ENCODE peak calls at places on chromosome 21, in four cellular contexts. R is iris pigment epithelial cell, T is M059J, Y is NAMALWA. I is an unnamed sample.

GRCh38 chr21:27759091-27759659 is 792.3 kb upstream of the ADAMTS5 start:
- DNase-seq in R (no peak), T (peak), Y (no peak), I (no peak)

GRCh38 chr21:32930673-32931072 is 95.1 kb upstream of the OLIG2 start:
- DNase-seq in R (no peak), T (no peak), Y (no peak), I (no peak)

GRCh38 chr21:14451520-14451919 is 68.6 kb upstream of the HSPA13 start:
- DNase-seq in R (peak), T (no peak), Y (no peak), I (no peak)

GRCh38 chr21:14271053-14271452 is 55.1 kb downstream of the RBM11 start:
- DNase-seq in R (no peak), T (no peak), Y (no peak), I (no peak)

GRCh38 chr21:44444286-44444931 is 10.9 kb upstream of the LRRC3 start:
- DNase-seq in R (no peak), T (no peak), Y (peak), I (no peak)

GRCh38 chr21:33642896-33643657 is 776 bp downstream of the ITSN1 start:
- DNase-seq in R (no peak), T (peak), Y (peak), I (no peak)

GRCh38 chr21:42057861-42058437 is 13.2 kb upstream of the UMODL1 start:
- DNase-seq in R (no peak), T (no peak), Y (no peak), I (no peak)

GRCh38 chr21:31012133-31013089 is 25.9 kb downstream of the KRTAP19-8 start:
- DNase-seq in R (no peak), T (no peak), Y (no peak), I (no peak)

GRCh38 chr21:26800001-26800400 is 45.2 kb downstream of the ADAMTS1 start:
- DNase-seq in R (peak), T (no peak), Y (no peak), I (no peak)

GRCh38 chr21:42636535-42636914 is 16.9 kb upstream of the PDE9A start:
- DNase-seq in R (peak), T (peak), Y (no peak), I (peak)

GRCh38 chr21:39660596-39660995 is 47.9 kb downstream of the B3GALT5 start:
- DNase-seq in R (peak), T (peak), Y (no peak), I (peak)

GRCh38 chr21:34132202-34132601 is 58.8 kb downstream of the MRPS6 start:
- DNase-seq in R (no peak), T (no peak), Y (no peak), I (no peak)

GRCh38 chr21:29433366-29434059 is 134.8 kb downstream of the BACH1 start:
- DNase-seq in R (peak), T (no peak), Y (no peak), I (no peak)

GRCh38 chr21:42665026-42665425 is 11.6 kb downstream of the PDE9A start:
- DNase-seq in R (no peak), T (peak), Y (no peak), I (peak)

GRCh38 chr21:35217504-35218060 is 168.5 kb upstream of the RUNX1 start:
- DNase-seq in R (peak), T (peak), Y (no peak), I (peak)

GRCh38 chr21:21860888-21861287 is 862.7 kb downstream of the NCAM2 start:
- DNase-seq in R (peak), T (peak), Y (no peak), I (peak)

GRCh38 chr21:26966360-26966977 is 419 bp downstream of the ADAMTS5 start:
- DNase-seq in R (peak), T (no peak), Y (no peak), I (no peak)

GRCh38 chr21:36610201-36610600 is 88.7 kb upstream of the SIM2 start:
- DNase-seq in R (peak), T (peak), Y (no peak), I (no peak)

GRCh38 chr21:38985423-38986378 is 180.0 kb downstream of the ETS2 start:
- DNase-seq in R (peak), T (peak), Y (no peak), I (no peak)

GRCh38 chr21:43917515-43918384 is 52.7 kb downstream of the AGPAT3 start:
- DNase-seq in R (no peak), T (no peak), Y (no peak), I (no peak)

GRCh38 chr21:44368711-44369446 is 15.5 kb downstream of the TRPM2 start:
- DNase-seq in R (no peak), T (no peak), Y (no peak), I (no peak)

GRCh38 chr21:33367309-33367973 is 35.8 kb upstream of the IFNGR2 start:
- DNase-seq in R (no peak), T (no peak), Y (no peak), I (no peak)

GRCh38 chr21:21457077-21457476 is 458.9 kb downstream of the NCAM2 start:
- DNase-seq in R (no peak), T (no peak), Y (no peak), I (no peak)

GRCh38 chr21:27534211-27534610 is 567.3 kb upstream of the ADAMTS5 start:
- DNase-seq in R (no peak), T (no peak), Y (no peak), I (no peak)

GRCh38 chr21:33244082-33244780 is 14.5 kb downstream of the IFNAR2 start:
- DNase-seq in R (no peak), T (no peak), Y (no peak), I (no peak)

GRCh38 chr21:41366522-41367151 is 4.8 kb downstream of the MX2 start:
- DNase-seq in R (peak), T (peak), Y (peak), I (peak)

GRCh38 chr21:31730687-31731111 is 1.2 kb downstream of the SCAF4 start:
- DNase-seq in R (no peak), T (peak), Y (peak), I (no peak)

GRCh38 chr21:36297938-36298572 is 21.9 kb upstream of the MORC3 start:
- DNase-seq in R (peak), T (no peak), Y (peak), I (no peak)

GRCh38 chr21:43312011-43312410 is 114.9 kb downstream of the SIK1 start:
- DNase-seq in R (no peak), T (no peak), Y (peak), I (no peak)

GRCh38 chr21:45355573-45355972 is 49.4 kb upstream of the COL18A1 start:
- DNase-seq in R (no peak), T (no peak), Y (no peak), I (no peak)

GRCh38 chr21:31530918-31531705 is 128.4 kb upstream of the SOD1 start:
- DNase-seq in R (no peak), T (no peak), Y (no peak), I (no peak)

GRCh38 chr21:15204887-15205286 is 140.1 kb upstream of the NRIP1 start:
- DNase-seq in R (no peak), T (no peak), Y (no peak), I (no peak)

GRCh38 chr21:44836666-44837471 is 19.0 kb upstream of the SUMO3 start:
- DNase-seq in R (peak), T (peak), Y (peak), I (no peak)

GRCh38 chr21:14763695-14764064 is 217.6 kb upstream of the SAMSN1 start:
- DNase-seq in R (no peak), T (no peak), Y (no peak), I (no peak)

GRCh38 chr21:38924954-38925353 is 119.2 kb downstream of the ETS2 start:
- DNase-seq in R (no peak), T (no peak), Y (no peak), I (no peak)

GRCh38 chr21:25664462-25665070 is 25.5 kb downstream of the JAM2 start:
- DNase-seq in R (no peak), T (no peak), Y (no peak), I (no peak)

GRCh38 chr21:33169360-33169759 is 60.4 kb upstream of the IFNAR2 start:
- DNase-seq in R (no peak), T (no peak), Y (peak), I (no peak)